ENCODE peak calls at places on chromosome 9, in seven cellular contexts. K is right atrium auricular region, W is brain microvascular endothelial cell, L is sigmoid colon, N is fibroblast of the aortic adventitia, O is Peyer's patch, R is SK-N-SH. Z is an unnamed sample.

GRCh38 chr9:91532325-91532724 is 108.7 kb upstream of the NFIL3 start:
- DNase-seq in L (no peak), R (no peak), K (no peak), W (no peak), N (peak), O (no peak), Z (no peak)

GRCh38 chr9:106835840-106836239 is 27.1 kb upstream of the ZNF462 start:
- DNase-seq in O (no peak), R (no peak), N (no peak), W (no peak), K (no peak), L (no peak), Z (no peak)

GRCh38 chr9:37542895-37543294 is 33.3 kb downstream of the FBXO10 start:
- DNase-seq in R (no peak), W (no peak), O (no peak), L (no peak), K (no peak), N (no peak), Z (no peak)

GRCh38 chr9:87039809-87040392 is 92.6 kb upstream of the GAS1 start:
- DNase-seq in L (no peak), N (peak), R (no peak), K (no peak), W (peak), O (no peak), Z (no peak)

GRCh38 chr9:125965421-125965820 is 218.2 kb downstream of the PBX3 start:
- DNase-seq in O (no peak), W (no peak), R (no peak), N (no peak), L (no peak), K (no peak), Z (no peak)

GRCh38 chr9:78297672-78297961 is 692 bp downstream of the PSAT1 start:
- DNase-seq in K (no peak), L (no peak), N (no peak), R (no peak), O (no peak), W (peak), Z (no peak)

GRCh38 chr9:31137151-31137849 is 1247.1 kb upstream of the ACO1 start:
- DNase-seq in K (no peak), W (peak), L (no peak), O (no peak), N (peak), R (no peak), Z (no peak)

GRCh38 chr9:18587988-18588387 is 114.0 kb downstream of the ADAMTSL1 start:
- DNase-seq in O (no peak), N (peak), R (no peak), W (peak), K (no peak), L (no peak), Z (no peak)

GRCh38 chr9:32486839-32487562 is 39.0 kb downstream of the RIGI start:
- DNase-seq in O (no peak), W (peak), N (peak), R (no peak), L (no peak), K (no peak), Z (no peak)

GRCh38 chr9:101376117-101376866 is 8.5 kb downstream of the BAAT start:
- DNase-seq in W (peak), R (no peak), K (no peak), O (no peak), N (peak), L (no peak), Z (no peak)

GRCh38 chr9:135302329-135303279 is 177.0 kb upstream of the PPP1R26 start:
- DNase-seq in L (no peak), N (no peak), R (peak), K (no peak), O (no peak), W (no peak), Z (peak)

GRCh38 chr9:117672397-117672796 is 31.8 kb upstream of the TLR4 start:
- DNase-seq in N (peak), L (no peak), R (no peak), K (no peak), O (no peak), W (peak), Z (no peak)

GRCh38 chr9:120932086-120932818 is 5.7 kb upstream of the TRAF1 start:
- DNase-seq in R (no peak), W (no peak), N (no peak), K (peak), O (no peak), L (no peak), Z (no peak)

GRCh38 chr9:18739641-18740318 is 265.8 kb downstream of the ADAMTSL1 start:
- DNase-seq in K (no peak), R (no peak), O (no peak), L (no peak), N (no peak), W (no peak), Z (no peak)

GRCh38 chr9:32180597-32180996 is 203.8 kb upstream of the ACO1 start:
- DNase-seq in K (no peak), O (no peak), N (no peak), W (no peak), R (no peak), L (no peak), Z (no peak)

GRCh38 chr9:117548556-117548955 is 133.7 kb upstream of the ASTN2 start:
- DNase-seq in R (no peak), W (no peak), N (no peak), K (no peak), L (no peak), O (no peak), Z (no peak)

GRCh38 chr9:6268830-6269397 is 53.3 kb downstream of the IL33 start:
- DNase-seq in N (no peak), W (no peak), O (no peak), R (no peak), K (no peak), L (no peak), Z (no peak)

GRCh38 chr9:91458905-91459304 is 35.3 kb upstream of the NFIL3 start:
- DNase-seq in K (no peak), N (no peak), O (no peak), W (no peak), R (no peak), L (no peak), Z (no peak)

GRCh38 chr9:98767196-98767595 is 29.2 kb downstream of the ANKS6 start:
- DNase-seq in W (no peak), L (no peak), O (no peak), R (no peak), K (peak), N (no peak), Z (no peak)

GRCh38 chr9:35042081-35042604 is 30.3 kb downstream of the VCP start:
- DNase-seq in N (peak), R (no peak), O (no peak), W (no peak), L (no peak), K (no peak), Z (no peak)

GRCh38 chr9:121386442-121387175 is 16.6 kb upstream of the STOM start:
- DNase-seq in O (no peak), N (no peak), K (no peak), R (no peak), W (no peak), L (no peak), Z (no peak)

GRCh38 chr9:73497796-73498195 is 346.1 kb downstream of the ANXA1 start:
- DNase-seq in K (no peak), O (no peak), N (no peak), R (no peak), W (no peak), L (no peak), Z (no peak)

GRCh38 chr9:86655147-86655546 is 292.2 kb downstream of the GAS1 start:
- DNase-seq in K (no peak), W (peak), L (no peak), R (no peak), N (peak), O (no peak), Z (no peak)

GRCh38 chr9:72958485-72959266 is 5.8 kb upstream of the ALDH1A1 start:
- DNase-seq in R (no peak), L (no peak), N (no peak), K (no peak), W (no peak), O (no peak), Z (peak)

GRCh38 chr9:89252910-89253309 is 58.1 kb upstream of the CKS2 start:
- DNase-seq in L (no peak), R (no peak), O (no peak), K (no peak), N (no peak), W (no peak), Z (no peak)

GRCh38 chr9:93072383-93072795 is 13.9 kb downstream of the SUSD3 start:
- DNase-seq in R (peak), O (no peak), N (peak), K (no peak), L (peak), W (no peak), Z (no peak)

GRCh38 chr9:124456341-124457078 is 6.3 kb downstream of the ADGRD2 start:
- DNase-seq in O (no peak), W (no peak), N (no peak), L (peak), K (no peak), R (no peak), Z (no peak)

GRCh38 chr9:125099816-125100215 is 43.5 kb downstream of the SCAI start:
- DNase-seq in K (no peak), N (no peak), W (no peak), R (no peak), L (no peak), O (no peak), Z (no peak)

DNA sequence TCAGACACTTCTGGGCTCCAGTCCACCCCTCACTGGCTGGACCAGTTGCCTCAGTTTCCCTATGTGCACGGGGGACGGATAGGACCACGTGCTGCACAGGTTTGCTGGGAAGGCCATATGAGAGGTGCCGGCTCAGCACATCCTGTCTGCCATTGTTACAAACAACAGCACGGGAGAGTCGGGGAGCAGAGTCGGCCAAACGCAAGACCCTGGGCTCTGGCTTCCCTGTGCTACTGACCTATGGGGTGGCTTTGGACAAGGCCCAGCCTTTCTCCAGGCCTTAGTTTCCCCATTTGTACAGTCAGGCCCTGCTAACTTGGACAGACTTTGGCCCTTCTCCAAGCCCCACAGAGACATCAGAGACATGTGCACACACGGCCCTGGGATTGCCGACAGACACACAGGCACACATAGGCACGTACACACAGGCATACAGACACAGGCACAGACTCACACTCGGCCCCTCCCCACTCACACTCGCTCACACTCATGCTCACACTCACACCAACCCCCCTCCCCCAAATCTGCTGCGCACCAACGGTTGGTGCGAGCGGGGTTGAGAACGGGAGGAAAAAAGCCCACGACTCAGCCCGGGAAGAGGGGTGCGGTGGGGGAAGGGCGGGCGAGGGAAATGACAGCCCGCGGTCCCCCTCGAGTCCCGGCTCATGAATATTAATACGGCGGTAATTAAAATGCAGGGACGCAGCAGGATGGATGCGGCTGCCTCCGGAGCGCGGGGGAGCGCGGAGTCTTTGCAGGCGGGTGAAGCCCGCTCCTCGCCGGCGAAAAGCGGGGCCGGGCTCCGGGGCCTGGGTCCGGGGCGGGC is 133.0 kb downstream of the C9orf50 start:
- DNase-seq in N (peak), R (no peak), K (peak), L (peak), O (no peak), W (peak), Z (peak)
- H3K4me3 ChIP-seq in N (peak), R (peak), K (peak), L (peak), O (peak), W (peak), Z (peak)

GRCh38 chr9:134222018-134222573 is 57.7 kb upstream of the RNU6ATAC start:
- DNase-seq in R (no peak), N (no peak), L (peak), O (no peak), K (no peak), W (no peak), Z (peak)
- H3K4me3 ChIP-seq in R (no peak), N (no peak), L (no peak), O (no peak), K (no peak), W (no peak), Z (no peak)

GRCh38 chr9:109255394-109255793 is 65.5 kb downstream of the EPB41L4B start:
- DNase-seq in L (no peak), R (no peak), W (no peak), O (no peak), N (no peak), K (no peak), Z (no peak)

GRCh38 chr9:109254317-109254716 is 66.5 kb downstream of the EPB41L4B start:
- DNase-seq in N (peak), L (no peak), R (no peak), K (no peak), W (peak), O (no peak), Z (no peak)

GRCh38 chr9:109253241-109253636 is 67.6 kb downstream of the EPB41L4B start:
- DNase-seq in W (no peak), N (no peak), R (no peak), L (no peak), K (no peak), O (no peak), Z (no peak)

GRCh38 chr9:109252291-109252690 is 68.6 kb downstream of the EPB41L4B start:
- DNase-seq in R (no peak), K (no peak), O (no peak), W (no peak), L (no peak), N (no peak), Z (no peak)

GRCh38 chr9:109253637-109254284 is 67.1 kb downstream of the EPB41L4B start:
- DNase-seq in N (peak), R (no peak), K (no peak), W (peak), O (no peak), L (no peak), Z (no peak)
- H3K4me3 ChIP-seq in N (no peak), R (no peak), K (no peak), W (no peak), O (no peak), L (no peak), Z (no peak)

GRCh38 chr9:128218172-128218517 is 15.0 kb downstream of the DNM1 start:
- DNase-seq in W (no peak), R (peak), N (no peak), O (no peak), L (no peak), K (no peak), Z (no peak)
- H3K4me3 ChIP-seq in W (peak), R (no peak), N (no peak), O (peak), L (peak), K (peak), Z (peak)

GRCh38 chr9:13186774-13187173 is 92.7 kb downstream of the MPDZ start:
- DNase-seq in N (peak), L (no peak), O (no peak), W (no peak), K (no peak), R (no peak), Z (no peak)
- H3K4me3 ChIP-seq in N (peak), L (no peak), O (no peak), W (no peak), K (no peak), R (no peak), Z (no peak)

DNA sequence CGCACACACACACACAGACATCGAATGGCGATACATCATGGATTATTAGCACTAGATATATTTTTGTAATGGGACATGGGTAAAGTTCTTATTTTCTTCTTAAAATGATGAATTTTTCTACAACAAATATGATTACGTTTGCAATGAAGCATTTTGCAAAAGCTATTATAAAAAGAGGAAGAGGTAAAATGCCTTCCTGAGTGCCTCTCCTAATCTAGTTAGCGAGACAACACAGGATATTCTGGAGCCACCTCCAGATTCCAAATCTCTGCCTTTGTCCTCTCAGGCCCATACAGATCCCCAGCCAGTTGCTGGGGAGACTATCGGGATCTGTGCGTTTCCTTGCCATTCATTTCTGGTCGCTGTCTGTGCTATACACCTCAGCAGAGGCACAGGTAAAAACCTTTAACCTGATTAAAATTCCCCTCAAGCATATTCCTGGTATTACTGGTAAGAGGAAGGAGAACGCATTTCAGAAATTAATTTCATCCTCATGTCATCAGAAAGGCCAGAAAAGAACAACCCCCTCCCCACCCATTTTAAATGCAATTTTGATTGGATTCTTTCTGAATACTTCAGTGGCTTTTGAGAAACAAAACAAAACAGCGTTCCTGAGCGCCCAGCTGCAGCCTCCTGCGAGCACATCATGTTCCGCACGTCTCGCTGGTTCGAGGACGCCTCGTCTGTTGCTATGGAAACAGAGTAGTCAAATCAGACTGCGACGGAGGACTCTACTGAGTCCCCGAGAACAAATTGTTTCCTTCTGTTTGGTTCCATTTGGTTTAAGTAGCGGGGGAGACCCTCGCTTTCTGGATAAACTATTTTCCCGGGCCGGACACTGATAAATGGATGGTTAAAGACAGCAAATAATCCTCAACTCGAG is 69.3 kb downstream of the SLC28A3 start:
- DNase-seq in K (peak), W (peak), O (peak), N (peak), R (peak), L (peak), Z (peak)
- H3K4me3 ChIP-seq in K (no peak), W (peak), O (peak), N (peak), R (no peak), L (no peak), Z (peak)

Z was measured in kidney.